ENCODE peak calls at places on chromosomes 5 and 9, in seven cellular contexts. C is Right ventricle myocardium superior; Q is hippocampal formation; G is A172; V is SW480; R is uterus; U is stimulated activated CD4-positive, alpha-beta T cell treated with anti-CD3 and anti-CD28 coated beads, TNF-alpha, amount 100 ng/mL, for 4 hours. Y is an unnamed sample.

GRCh38 chr5:62029303-62029702 is 276.7 kb upstream of the KIF2A start:
- DNase-seq in C (no peak), Q (no peak), G (no peak), V (peak), R (no peak), U (no peak), Y (no peak)

GRCh38 chr5:150321784-150322183 is 19.1 kb upstream of the ARSI start:
- DNase-seq in C (no peak), Q (no peak), G (no peak), V (no peak), R (no peak), U (no peak), Y (no peak)

GRCh38 chr5:52997424-52997823 is 8.3 kb downstream of the ITGA2 start:
- DNase-seq in C (no peak), Q (peak), G (no peak), V (no peak), R (no peak), U (no peak), Y (no peak)

GRCh38 chr5:155416765-155417164 is 403.2 kb downstream of the KIF4B start:
- DNase-seq in C (no peak), Q (no peak), G (no peak), V (no peak), R (no peak), U (no peak), Y (no peak)

GRCh38 chr9:72579190-72579589 is 57.8 kb downstream of the TMC1 start:
- DNase-seq in C (peak), Q (no peak), G (peak), V (no peak), R (peak), U (no peak), Y (no peak)

GRCh38 chr5:143921525-143922311 is 109.8 kb downstream of the HMHB1 start:
- DNase-seq in C (no peak), Q (no peak), G (peak), V (no peak), R (no peak), U (no peak), Y (no peak)

GRCh38 chr5:76175821-76176403 is 92.7 kb downstream of the SV2C start:
- DNase-seq in C (no peak), Q (no peak), G (no peak), V (no peak), R (no peak), U (no peak), Y (no peak)

GRCh38 chr5:170552486-170553122 is 48.8 kb downstream of the KCNIP1 start:
- DNase-seq in C (peak), Q (peak), G (peak), V (no peak), R (peak), U (no peak), Y (no peak)

GRCh38 chr9:97366476-97366875 is 45.4 kb upstream of the TDRD7 start:
- DNase-seq in C (no peak), Q (no peak), G (no peak), V (no peak), R (no peak), U (no peak), Y (no peak)

GRCh38 chr5:106454651-106455415 is 1215.9 kb downstream of the EFNA5 start:
- DNase-seq in C (no peak), Q (peak), G (peak), V (no peak), R (no peak), U (no peak), Y (no peak)

GRCh38 chr5:99000878-99001277 is 72.1 kb upstream of the CHD1 start:
- DNase-seq in C (no peak), Q (no peak), G (no peak), V (no peak), R (no peak), U (no peak), Y (no peak)

Y was measured in effector CD8-positive, alpha-beta T cell.